ENCODE peak calls at places on chromosome 20, in six cellular contexts. A is skeletal muscle cell, E is left lung, D is lower lobe of right lung, X is PC-9, M is upper lobe of right lung. Y is an unnamed sample.

GRCh38 chr20:37323985-37324384 is 22.0 kb upstream of the SRC start:
- DNase-seq in M (no peak), D (no peak), X (no peak), A (peak), E (no peak), Y (no peak)

GRCh38 chr20:50242548-50242862 is 51.9 kb downstream of the CEBPB start:
- DNase-seq in D (no peak), M (no peak), E (no peak), A (no peak), X (no peak), Y (no peak)

GRCh38 chr20:22719250-22719649 is 134.9 kb upstream of the FOXA2 start:
- DNase-seq in X (no peak), A (no peak), D (no peak), E (no peak), M (no peak), Y (no peak)

GRCh38 chr20:38141154-38141888 is 23.7 kb downstream of the TGM2 start:
- DNase-seq in A (no peak), M (peak), X (no peak), D (peak), E (peak), Y (no peak)

GRCh38 chr20:13174402-13174801 is 46.7 kb upstream of the ISM1 start:
- DNase-seq in D (no peak), M (no peak), E (no peak), X (no peak), A (no peak), Y (no peak)

GRCh38 chr20:61704661-61705060 is 361.0 kb downstream of the TAF4 start:
- DNase-seq in E (no peak), M (no peak), A (no peak), X (no peak), D (no peak), Y (no peak)

GRCh38 chr20:63094767-63095499 is 88.2 kb upstream of the BHLHE23 start:
- DNase-seq in X (no peak), A (no peak), E (peak), D (peak), M (no peak), Y (no peak)

GRCh38 chr20:3680701-3681351 is 984 bp downstream of the ADAM33 start:
- DNase-seq in D (no peak), A (no peak), M (no peak), X (no peak), E (no peak), Y (no peak)

GRCh38 chr20:22312744-22313346 is 271.5 kb downstream of the FOXA2 start:
- DNase-seq in X (no peak), E (no peak), M (no peak), A (no peak), D (no peak), Y (no peak)

GRCh38 chr20:49887828-49888340 is 27.4 kb downstream of the SPATA2 start:
- DNase-seq in D (no peak), E (no peak), M (no peak), X (no peak), A (no peak), Y (no peak)

GRCh38 chr20:63096681-63097335 is 90.0 kb upstream of the BHLHE23 start:
- DNase-seq in A (no peak), M (peak), X (no peak), E (peak), D (peak), Y (no peak)

GRCh38 chr20:18705490-18705889 is 108.1 kb upstream of the SCP2D1 start:
- DNase-seq in D (no peak), A (peak), E (no peak), M (no peak), X (no peak), Y (no peak)

GRCh38 chr20:17616480-17617211 is 46.8 kb downstream of the DSTN start:
- DNase-seq in X (no peak), M (peak), D (peak), E (peak), A (no peak), Y (no peak)

GRCh38 chr20:18360601-18361000 is 72.3 kb downstream of the ZNF133 start:
- DNase-seq in A (no peak), M (no peak), D (no peak), E (no peak), X (no peak), Y (no peak)

GRCh38 chr20:49450281-49450707 is 32.2 kb downstream of the KCNB1 start:
- DNase-seq in E (no peak), A (no peak), D (no peak), M (no peak), X (no peak), Y (peak)

GRCh38 chr20:6693178-6693807 is 74.2 kb upstream of the BMP2 start:
- DNase-seq in E (no peak), M (no peak), D (no peak), A (no peak), X (no peak), Y (no peak)

GRCh38 chr20:46331612-46332361 is 23.5 kb upstream of the CDH22 start:
- DNase-seq in M (no peak), E (no peak), X (no peak), D (no peak), A (no peak), Y (no peak)

GRCh38 chr20:13396036-13396435 is 175.0 kb downstream of the ISM1 start:
- DNase-seq in M (no peak), A (peak), D (no peak), E (no peak), X (no peak), Y (no peak)

GRCh38 chr20:15977758-15978157 is 595.5 kb downstream of the KIF16B start:
- DNase-seq in E (no peak), X (no peak), A (no peak), D (no peak), M (no peak), Y (no peak)

GRCh38 chr20:3890410-3890751 is 1.2 kb downstream of the PANK2 start:
- DNase-seq in E (no peak), D (no peak), A (no peak), X (peak), M (no peak), Y (no peak)

GRCh38 chr20:48294196-48294595 is 508.9 kb upstream of the SULF2 start:
- DNase-seq in A (no peak), D (no peak), E (no peak), M (no peak), X (no peak), Y (peak)

GRCh38 chr20:56005389-56005715 is at the start of gene CBLN4:
- DNase-seq in X (no peak), E (no peak), M (no peak), A (no peak), D (no peak), Y (no peak)

GRCh38 chr20:59837623-59838394 is 95.6 kb downstream of the SYCP2 start:
- DNase-seq in D (no peak), A (no peak), E (no peak), X (no peak), M (no peak), Y (no peak)

GRCh38 chr20:59835448-59836395 is 97.7 kb downstream of the SYCP2 start:
- DNase-seq in D (no peak), A (no peak), E (no peak), X (no peak), M (no peak), Y (no peak)

GRCh38 chr20:59835057-59835447 is 98.4 kb downstream of the SYCP2 start:
- DNase-seq in E (no peak), M (no peak), A (no peak), D (no peak), X (no peak), Y (no peak)

GRCh38 chr20:59836768-59837167 is 96.7 kb downstream of the SYCP2 start:
- DNase-seq in A (no peak), E (no peak), M (no peak), D (no peak), X (no peak), Y (no peak)

GRCh38 chr20:59839372-59839771 is 94.1 kb downstream of the SYCP2 start:
- DNase-seq in D (no peak), E (no peak), A (no peak), M (no peak), X (no peak), Y (no peak)
- H3K4me3 ChIP-seq in D (no peak), E (no peak), A (no peak), M (no peak), X (no peak), Y (no peak)

GRCh38 chr20:9837634-9838033 is 1.2 kb downstream of the PAK5 start:
- DNase-seq in A (no peak), D (no peak), X (no peak), E (no peak), M (no peak), Y (no peak)

GRCh38 chr20:9835302-9835701 is 3.6 kb downstream of the PAK5 start:
- DNase-seq in M (no peak), E (no peak), X (no peak), A (no peak), D (no peak), Y (no peak)

GRCh38 chr20:9838035-9838377 is 870 bp downstream of the PAK5 start:
- DNase-seq in X (no peak), E (no peak), A (no peak), M (no peak), D (no peak), Y (no peak)

GRCh38 chr20:9838378-9839295 is at the start of gene PAK5:
- DNase-seq in M (peak), D (peak), E (peak), A (no peak), X (no peak), Y (peak)

DNA sequence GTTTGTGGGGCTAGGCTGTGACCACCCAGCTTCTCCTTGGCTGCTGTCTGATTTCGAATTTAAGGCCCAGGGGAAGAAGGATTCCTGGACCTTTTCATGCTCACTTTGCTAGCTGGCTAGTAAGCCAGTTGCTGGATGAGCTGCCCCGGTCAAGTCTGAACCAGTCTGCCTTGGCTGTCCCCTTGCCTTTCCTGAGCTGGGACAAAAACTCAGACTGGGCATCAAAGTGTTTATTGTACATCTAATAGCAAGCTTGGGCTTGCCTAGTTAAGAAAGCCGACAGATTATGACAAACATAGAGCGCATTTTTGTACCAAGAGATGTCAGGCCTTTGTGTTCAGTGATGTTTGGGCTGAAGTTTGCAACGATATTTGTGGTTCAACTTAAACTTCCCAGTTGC is 750 bp upstream of the PAK5 start:
- DNase-seq in A (no peak), D (no peak), M (no peak), X (no peak), E (no peak), Y (no peak)
- H3K4me3 ChIP-seq in A (no peak), D (no peak), M (no peak), X (no peak), E (no peak), Y (no peak)

GRCh38 chr20:33019465-33020277 is 11.8 kb upstream of the BPIFB6 start:
- DNase-seq in E (no peak), A (no peak), X (no peak), M (no peak), D (no peak), Y (no peak)
- H3K4me3 ChIP-seq in E (no peak), A (no peak), X (no peak), M (no peak), D (no peak), Y (no peak)

GRCh38 chr20:25247100-25247665 is 702 bp upstream of the PYGB start:
- DNase-seq in X (peak), M (peak), E (no peak), D (peak), A (no peak), Y (no peak)
- H3K4me3 ChIP-seq in X (peak), M (peak), E (peak), D (peak), A (peak), Y (peak)

DNA sequence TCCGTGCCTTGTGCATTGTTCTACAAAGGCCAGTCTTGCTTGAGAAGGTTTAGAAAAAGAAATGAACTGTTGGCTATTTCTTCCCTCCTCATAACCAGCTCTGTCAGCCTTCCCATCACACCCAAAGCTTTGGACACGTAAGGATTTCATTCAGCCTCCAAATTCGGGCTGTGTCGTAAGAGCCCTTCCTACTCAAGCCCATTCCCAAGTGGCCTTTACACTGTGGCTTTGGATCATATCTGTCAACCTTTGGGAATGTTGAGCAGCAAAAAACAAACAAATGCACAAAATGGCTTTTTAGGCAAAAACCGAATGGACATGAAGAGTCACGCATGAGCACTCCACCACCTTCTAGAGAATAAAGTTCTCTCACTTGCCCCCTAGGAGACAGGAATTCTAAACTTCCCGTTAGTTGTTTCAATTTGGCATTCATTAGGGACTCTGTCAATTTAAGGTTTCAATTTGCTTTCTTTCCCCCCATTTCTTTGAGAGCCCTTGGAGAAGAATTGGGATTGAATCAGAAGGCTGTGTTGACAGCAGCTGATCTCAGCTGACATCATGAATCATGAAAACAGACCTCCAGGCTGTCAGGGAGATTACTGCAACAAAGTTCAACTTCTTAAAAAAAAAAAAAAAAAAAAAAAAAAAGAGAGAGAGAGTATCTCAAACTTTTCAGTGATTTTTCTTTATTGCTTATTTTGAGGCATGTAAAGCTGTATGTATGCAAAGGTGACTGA is 110.4 kb downstream of the BCAS1 start:
- DNase-seq in X (peak), A (peak), D (no peak), M (no peak), E (no peak), Y (no peak)
- H3K4me3 ChIP-seq in X (no peak), A (no peak), D (no peak), M (no peak), E (no peak), Y (no peak)

GRCh38 chr20:44736170-44737021 is 9.3 kb upstream of the KCNK15 start:
- DNase-seq in X (peak), E (no peak), M (no peak), D (no peak), A (peak), Y (no peak)
- H3K4me3 ChIP-seq in X (no peak), E (no peak), M (no peak), D (no peak), A (no peak), Y (no peak)

DNA sequence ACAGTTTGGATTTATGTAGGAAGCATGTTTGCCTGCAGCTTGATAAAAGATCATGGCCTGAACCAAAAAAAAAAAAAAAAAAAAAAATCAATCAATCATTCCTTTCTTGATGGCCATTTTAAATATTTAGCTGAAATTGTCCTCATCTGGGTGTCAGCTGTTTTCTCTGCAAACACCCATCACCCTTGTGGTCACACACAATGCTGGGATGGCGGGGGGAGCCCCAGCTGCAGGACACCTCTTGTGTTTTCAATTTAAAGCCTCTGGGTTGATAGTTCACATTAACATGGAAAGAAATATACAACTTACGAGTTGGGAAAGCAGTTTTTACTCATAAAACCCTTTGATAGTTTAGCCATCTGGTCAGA is 160.4 kb downstream of the ZFP64 start:
- DNase-seq in E (no peak), X (no peak), M (no peak), A (no peak), D (no peak), Y (no peak)
- H3K4me3 ChIP-seq in E (no peak), X (no peak), M (no peak), A (no peak), D (no peak), Y (no peak)

GRCh38 chr20:14449323-14449722 is 111.9 kb upstream of the FLRT3 start:
- DNase-seq in X (peak), M (no peak), E (no peak), A (no peak), D (no peak), Y (peak)
- H3K4me3 ChIP-seq in X (no peak), M (no peak), E (no peak), A (no peak), D (no peak), Y (no peak)

GRCh38 chr20:252801-253200 is 4.7 kb upstream of the DEFB132 start:
- DNase-seq in M (no peak), D (no peak), A (no peak), X (no peak), E (no peak), Y (no peak)
- H3K4me3 ChIP-seq in M (no peak), D (no peak), A (no peak), X (no peak), E (no peak), Y (no peak)

GRCh38 chr20:32920066-32920465 is 61.3 kb downstream of the EFCAB8 start:
- DNase-seq in X (no peak), E (no peak), A (no peak), D (no peak), M (no peak), Y (no peak)
- H3K4me3 ChIP-seq in X (no peak), E (no peak), A (no peak), D (no peak), M (no peak), Y (no peak)